ENCODE peak calls at places on chromosomes 16 and 17, in six cellular contexts. S is SK-N-SH, R is transverse colon, A is heart left ventricle, Z is ovary, K is psoas muscle. E is an unnamed sample.

GRCh38 chr16:66082424-66082823 is 284.1 kb upstream of the CDH5 start:
- DNase-seq in K (no peak), S (no peak), R (no peak), A (no peak), Z (no peak), E (no peak)

GRCh38 chr17:73782641-73783381 is 138.6 kb upstream of the SDK2 start:
- DNase-seq in K (no peak), S (no peak), Z (no peak), A (no peak), R (peak; percentile 36), E (no peak)

GRCh38 chr17:47286198-47286914 is 32.7 kb downstream of the ITGB3 start:
- DNase-seq in A (no peak), S (no peak), R (no peak), K (no peak), Z (no peak), E (no peak)

GRCh38 chr16:18788828-18789514 is 1.2 kb downstream of the RPS15A start:
- DNase-seq in R (no peak), S (no peak), Z (no peak), A (no peak), K (no peak), E (no peak)

GRCh38 chr16:21646721-21647561 is 5.5 kb downstream of the IGSF6 start:
- DNase-seq in R (peak; percentile 62), S (no peak), A (no peak), K (no peak), Z (no peak), E (peak; percentile 54)

GRCh38 chr16:55494994-55495421 is 13.9 kb upstream of the LPCAT2 start:
- DNase-seq in K (no peak), S (peak; percentile 77), R (peak; percentile 45), A (no peak), Z (peak; percentile 63), E (peak; percentile 62)

GRCh38 chr16:75644240-75645012 is 3.0 kb downstream of the KARS1 start:
- DNase-seq in S (no peak), K (no peak), A (no peak), Z (no peak), R (no peak), E (no peak)

GRCh38 chr16:24568392-24568791 is 29.0 kb downstream of the RBBP6 start:
- DNase-seq in R (no peak), A (no peak), K (no peak), S (peak; percentile 25), Z (no peak), E (no peak)

GRCh38 chr17:75266315-75267145 is 4.5 kb downstream of the MIF4GD start:
- DNase-seq in R (no peak), S (peak; percentile 12), K (no peak), Z (no peak), A (no peak), E (no peak)

GRCh38 chr17:55432358-55433028 is 10.9 kb upstream of the MMD start:
- DNase-seq in S (no peak), K (no peak), Z (no peak), R (no peak), A (no peak), E (no peak)

GRCh38 chr17:63496177-63496576 is 19.3 kb downstream of the ACE start:
- DNase-seq in Z (no peak), S (no peak), K (no peak), A (no peak), R (no peak), E (no peak)

GRCh38 chr16:58367252-58367651 is 25.0 kb upstream of the GINS3 start:
- DNase-seq in R (no peak), S (no peak), A (no peak), Z (no peak), K (no peak), E (no peak)

GRCh38 chr16:11697319-11697718 is 29.1 kb downstream of the SNN start:
- DNase-seq in R (no peak), K (no peak), Z (no peak), A (no peak), S (no peak), E (no peak)

GRCh38 chr17:56896217-56896967 is 17.5 kb downstream of the TRIM25 start:
- DNase-seq in K (no peak), Z (no peak), S (no peak), R (no peak), A (no peak), E (no peak)

GRCh38 chr16:47664653-47665325 is 203.7 kb downstream of the PHKB start:
- DNase-seq in Z (no peak), K (no peak), R (peak; percentile 65), S (no peak), A (no peak), E (no peak)

GRCh38 chr17:78108726-78109488 is 19.6 kb downstream of the TMC6 start:
- DNase-seq in R (no peak), S (no peak), A (no peak), K (no peak), Z (no peak), E (no peak)

GRCh38 chr17:4501295-4501949 is 2.7 kb downstream of the SPNS2 start:
- DNase-seq in K (no peak), S (no peak), Z (no peak), A (no peak), R (no peak), E (no peak)

GRCh38 chr17:33055171-33055611 is 63.5 kb downstream of the SPACA3 start:
- DNase-seq in K (no peak), R (no peak), A (no peak), Z (no peak), S (no peak), E (peak; percentile 42)

GRCh38 chr17:38603786-38604478 is 1.8 kb downstream of the SRCIN1 start:
- DNase-seq in Z (no peak), K (no peak), S (no peak), A (peak; percentile 10), R (no peak), E (no peak)

GRCh38 chr16:17277981-17278381 is 192.8 kb downstream of the XYLT1 start:
- DNase-seq in S (no peak), Z (peak; percentile 57), A (no peak), K (no peak), R (peak; percentile 70), E (no peak)

GRCh38 chr17:13727441-13728171 is 125.9 kb upstream of the HS3ST3A1 start:
- DNase-seq in Z (no peak), S (no peak), K (no peak), R (no peak), A (no peak), E (no peak)

GRCh38 chr17:49872776-49873377 is 25.0 kb upstream of the TAC4 start:
- DNase-seq in Z (no peak), S (no peak), R (no peak), A (no peak), K (no peak), E (no peak)

GRCh38 chr17:60934723-60935122 is 257.1 kb downstream of the BCAS3 start:
- DNase-seq in A (no peak), R (no peak), K (no peak), S (no peak), Z (no peak), E (no peak)

GRCh38 chr16:440627-441026 is 15.2 kb downstream of the RAB11FIP3 start:
- DNase-seq in A (no peak), S (no peak), K (peak; percentile 66), R (no peak), Z (no peak), E (no peak)

GRCh38 chr16:1723450-1724147 is 17.6 kb downstream of the MAPK8IP3 start:
- DNase-seq in R (peak; percentile 54), K (no peak), S (peak; percentile 78), A (no peak), Z (no peak), E (no peak)

GRCh38 chr17:30840775-30841174 is 9.0 kb downstream of the ATAD5 start:
- DNase-seq in K (no peak), S (no peak), Z (no peak), A (no peak), R (no peak), E (no peak)

GRCh38 chr17:16491703-16492612 is at the start of gene LRRC75A:
- DNase-seq in A (peak; percentile 75), K (peak; percentile 62), Z (peak; percentile 59), S (peak; percentile 92), R (peak; percentile 57), E (no peak)

GRCh38 chr17:65627892-65628622 is 66.6 kb upstream of the AXIN2 start:
- DNase-seq in S (no peak), Z (peak; percentile 59), R (peak; percentile 71), A (no peak), K (peak; percentile 21), E (no peak)

GRCh38 chr17:31487648-31488263 is 96.3 kb downstream of the RAB11FIP4 start:
- DNase-seq in R (peak; percentile 96), A (peak; percentile 92), K (peak; percentile 80), Z (peak; percentile 87), S (peak; percentile 97), E (peak; percentile 68)

GRCh38 chr16:31179747-31180458 is at the start of gene FUS:
- DNase-seq in A (peak; percentile 96), S (peak; percentile 99), Z (peak; percentile 93), R (peak; percentile 94), K (peak; percentile 88), E (peak; percentile 94)
- H3K4me1 ChIP-seq in A (peaks cover 39% of the 10 kb centered on the region), S (peaks cover 9% of the 10 kb centered on the region), Z (peaks cover 14% of the 10 kb centered on the region), R (peaks cover 19% of the 10 kb centered on the region), K (peaks cover 34% of the 10 kb centered on the region), E (peaks cover 42% of the 10 kb centered on the region)

GRCh38 chr17:18257747-18258355 is 687 bp downstream of the FLII start:
- DNase-seq in K (peak; percentile 91), R (peak; percentile 86), A (peak; percentile 89), S (peak; percentile 93), Z (peak; percentile 71), E (peak; percentile 91)
- TF ChIP-seq CTCF in K (peak; percentile 6), R (no peak), A (no peak), S (no peak), Z (no peak), E (no peak)

GRCh38 chr17:43372273-43372911 is 26.4 kb upstream of the ARL4D start:
- DNase-seq in R (peak; percentile 47), S (no peak), A (no peak), K (no peak), Z (peak; percentile 59), E (no peak)

GRCh38 chr17:43371227-43371821 is 27.5 kb upstream of the ARL4D start:
- DNase-seq in Z (no peak), R (no peak), S (no peak), A (no peak), K (no peak), E (no peak)

GRCh38 chr17:43369986-43370385 is 28.8 kb upstream of the ARL4D start:
- DNase-seq in S (no peak), R (no peak), Z (no peak), K (no peak), A (no peak), E (no peak)

GRCh38 chr17:43377056-43377810 is 21.6 kb upstream of the ARL4D start:
- DNase-seq in S (no peak), R (no peak), K (no peak), A (no peak), Z (no peak), E (no peak)

GRCh38 chr17:43373343-43373742 is 25.4 kb upstream of the ARL4D start:
- DNase-seq in K (no peak), R (no peak), A (no peak), Z (no peak), S (no peak), E (no peak)
- H3K4me1 ChIP-seq in K (peaks cover 12% of the 10 kb centered on the region), R (peaks cover 8% of the 10 kb centered on the region), A (peaks cover 23% of the 10 kb centered on the region), Z (peaks cover 2% of the 10 kb centered on the region), S (peaks cover 3% of the 10 kb centered on the region), E (no peaks in the 10 kb centered on the region)

DNA sequence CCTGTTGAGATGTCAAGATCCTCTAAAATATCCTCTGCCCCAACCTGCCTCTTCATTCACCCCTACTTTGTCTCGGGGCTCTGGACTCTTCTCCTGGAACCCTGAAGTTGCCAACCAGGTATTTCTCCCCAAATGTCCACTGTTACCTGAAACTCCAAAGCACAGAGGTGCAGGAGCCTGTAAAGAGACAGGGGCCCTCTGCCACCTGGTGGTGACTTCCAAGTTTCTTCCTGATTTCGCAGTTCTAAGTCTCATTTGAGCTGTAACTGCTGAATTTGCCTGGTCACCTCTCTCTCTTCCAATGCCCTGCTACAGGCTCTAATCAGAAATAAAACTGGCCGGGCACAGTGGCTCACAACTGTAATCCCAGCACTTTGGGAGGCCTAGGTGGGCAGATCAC is 77.1 kb upstream of the RCVRN start:
- DNase-seq in S (no peak), Z (no peak), K (no peak), R (peak; percentile 15), A (no peak), E (no peak)
- TF ChIP-seq CTCF in S (peak; percentile 20), Z (no peak), K (no peak), R (peak; percentile 27), A (peak; percentile 16), E (peak; percentile 25)

E was measured in right atrium auricular region.